ENCODE peak calls at places on chromosomes 13 and 19, in eight cellular contexts. One of them, this sample, is unnamed.
A peak's percentile ranks its signal among the peaks of the same experiment; 100 is the strongest.

GRCh38 chr13:72953391-72953960 is 105.3 kb upstream of the KLF5 start:
- DNase-seq in cardiac muscle cell: no peak
- DNase-seq in IMR-90: no peak
- DNase-seq in tibial nerve: no peak
- DNase-seq in AG04450: no peak
- DNase-seq in stomach: peak; percentile 79
- DNase-seq in adrenal gland: no peak
- DNase-seq in astrocyte: no peak
- DNase-seq in this sample: no peak

GRCh38 chr19:46073268-46073922 is 32.6 kb upstream of the IGFL4 start:
- DNase-seq in stomach: no peak
- DNase-seq in tibial nerve: no peak
- DNase-seq in IMR-90: peak; percentile 5
- DNase-seq in AG04450: no peak
- DNase-seq in cardiac muscle cell: no peak
- DNase-seq in adrenal gland: no peak
- DNase-seq in astrocyte: no peak
- DNase-seq in this sample: no peak

GRCh38 chr13:96018135-96018534 is 35.1 kb downstream of the UGGT2 start:
- DNase-seq in cardiac muscle cell: no peak
- DNase-seq in IMR-90: no peak
- DNase-seq in adrenal gland: no peak
- DNase-seq in astrocyte: no peak
- DNase-seq in AG04450: no peak
- DNase-seq in stomach: no peak
- DNase-seq in tibial nerve: no peak
- DNase-seq in this sample: no peak

GRCh38 chr13:48333976-48334375 is 30.4 kb downstream of the RB1 start:
- DNase-seq in AG04450: no peak
- DNase-seq in stomach: no peak
- DNase-seq in cardiac muscle cell: no peak
- DNase-seq in tibial nerve: no peak
- DNase-seq in IMR-90: peak; percentile 36
- DNase-seq in astrocyte: peak; percentile 29
- DNase-seq in adrenal gland: no peak
- DNase-seq in this sample: no peak

GRCh38 chr19:54186934-54187381 is 2.4 kb downstream of the MBOAT7 start:
- DNase-seq in astrocyte: no peak
- DNase-seq in cardiac muscle cell: no peak
- DNase-seq in stomach: peak; percentile 59
- DNase-seq in tibial nerve: no peak
- DNase-seq in AG04450: no peak
- DNase-seq in adrenal gland: peak; percentile 65
- DNase-seq in IMR-90: no peak
- DNase-seq in this sample: peak; percentile 74

GRCh38 chr13:79901336-79901735 is 420.4 kb downstream of the NDFIP2 start:
- DNase-seq in astrocyte: peak; percentile 7
- DNase-seq in stomach: no peak
- DNase-seq in tibial nerve: no peak
- DNase-seq in adrenal gland: no peak
- DNase-seq in IMR-90: peak; percentile 13
- DNase-seq in AG04450: no peak
- DNase-seq in cardiac muscle cell: no peak
- DNase-seq in this sample: no peak

GRCh38 chr19:45638930-45639729 is at the start of gene EML2:
- DNase-seq in cardiac muscle cell: peak; percentile 85
- DNase-seq in stomach: peak; percentile 71
- DNase-seq in IMR-90: no peak
- DNase-seq in adrenal gland: peak; percentile 59
- DNase-seq in astrocyte: peak; percentile 14
- DNase-seq in AG04450: no peak
- DNase-seq in tibial nerve: peak; percentile 7
- DNase-seq in this sample: peak; percentile 79

GRCh38 chr19:3969435-3970312 is 1.2 kb downstream of the DAPK3 start:
- DNase-seq in tibial nerve: no peak
- DNase-seq in IMR-90: peak; percentile 82
- DNase-seq in astrocyte: peak; percentile 87
- DNase-seq in cardiac muscle cell: peak; percentile 63
- DNase-seq in stomach: peak; percentile 57
- DNase-seq in adrenal gland: no peak
- DNase-seq in AG04450: peak; percentile 62
- DNase-seq in this sample: peak; percentile 85

GRCh38 chr13:96052655-96053002 is 572 bp downstream of the UGGT2 start:
- DNase-seq in stomach: no peak
- DNase-seq in tibial nerve: no peak
- DNase-seq in cardiac muscle cell: peak; percentile 6
- DNase-seq in astrocyte: peak; percentile 70
- DNase-seq in adrenal gland: no peak
- DNase-seq in IMR-90: peak; percentile 83
- DNase-seq in AG04450: peak; percentile 20
- DNase-seq in this sample: peak; percentile 70

GRCh38 chr13:97122381-97122996 is 99.6 kb upstream of the MBNL2 start:
- DNase-seq in AG04450: no peak
- DNase-seq in cardiac muscle cell: no peak
- DNase-seq in astrocyte: peak; percentile 75
- DNase-seq in stomach: no peak
- DNase-seq in adrenal gland: no peak
- DNase-seq in IMR-90: peak; percentile 73
- DNase-seq in tibial nerve: no peak
- DNase-seq in this sample: no peak

GRCh38 chr13:42997381-42997780 is 5.3 kb upstream of the EPSTI1 start:
- DNase-seq in IMR-90: peak; percentile 40
- DNase-seq in stomach: no peak
- DNase-seq in cardiac muscle cell: peak; percentile 61
- DNase-seq in AG04450: no peak
- DNase-seq in tibial nerve: no peak
- DNase-seq in astrocyte: no peak
- DNase-seq in adrenal gland: no peak
- DNase-seq in this sample: no peak

GRCh38 chr19:10566658-10567410 is 1.0 kb upstream of the KRI1 start:
- DNase-seq in adrenal gland: no peak
- DNase-seq in cardiac muscle cell: no peak
- DNase-seq in stomach: no peak
- DNase-seq in astrocyte: no peak
- DNase-seq in tibial nerve: no peak
- DNase-seq in IMR-90: no peak
- DNase-seq in AG04450: no peak
- DNase-seq in this sample: no peak

GRCh38 chr13:39462456-39462855 is 140.5 kb downstream of the LHFPL6 start:
- DNase-seq in tibial nerve: no peak
- DNase-seq in IMR-90: no peak
- DNase-seq in stomach: no peak
- DNase-seq in AG04450: no peak
- DNase-seq in adrenal gland: no peak
- DNase-seq in cardiac muscle cell: peak; percentile 66
- DNase-seq in astrocyte: peak; percentile 57
- DNase-seq in this sample: no peak

GRCh38 chr13:74751739-74752138 is 617.5 kb upstream of the KLF12 start:
- DNase-seq in stomach: no peak
- DNase-seq in IMR-90: no peak
- DNase-seq in adrenal gland: no peak
- DNase-seq in astrocyte: no peak
- DNase-seq in AG04450: no peak
- DNase-seq in tibial nerve: no peak
- DNase-seq in cardiac muscle cell: no peak
- DNase-seq in this sample: no peak

GRCh38 chr13:46679369-46680180 is 117.4 kb downstream of the ESD start:
- DNase-seq in IMR-90: peak; percentile 70
- DNase-seq in cardiac muscle cell: no peak
- DNase-seq in AG04450: no peak
- DNase-seq in adrenal gland: no peak
- DNase-seq in astrocyte: no peak
- DNase-seq in tibial nerve: peak; percentile 46
- DNase-seq in stomach: no peak
- DNase-seq in this sample: peak; percentile 33

GRCh38 chr19:51166846-51167490 is 24.9 kb downstream of the SIGLEC7 start:
- DNase-seq in cardiac muscle cell: no peak
- DNase-seq in tibial nerve: peak; percentile 13
- DNase-seq in stomach: no peak
- DNase-seq in IMR-90: no peak
- DNase-seq in adrenal gland: no peak
- DNase-seq in astrocyte: no peak
- DNase-seq in AG04450: no peak
- DNase-seq in this sample: no peak

GRCh38 chr13:109256866-109257760 is 529.3 kb downstream of the IRS2 start:
- DNase-seq in cardiac muscle cell: peak; percentile 59
- DNase-seq in adrenal gland: peak; percentile 27
- DNase-seq in AG04450: peak; percentile 91
- DNase-seq in stomach: no peak
- DNase-seq in astrocyte: peak; percentile 99
- DNase-seq in tibial nerve: no peak
- DNase-seq in IMR-90: peak; percentile 97
- DNase-seq in this sample: peak; percentile 80

GRCh38 chr13:114142640-114143490 is 10.4 kb upstream of the RASA3 start:
- DNase-seq in stomach: peak; percentile 63
- DNase-seq in IMR-90: peak; percentile 65
- DNase-seq in adrenal gland: no peak
- DNase-seq in cardiac muscle cell: no peak
- DNase-seq in astrocyte: no peak
- DNase-seq in AG04450: no peak
- DNase-seq in tibial nerve: no peak
- DNase-seq in this sample: no peak

GRCh38 chr13:30429235-30429634 is 6.9 kb downstream of the UBE2L5 start:
- DNase-seq in astrocyte: no peak
- DNase-seq in cardiac muscle cell: no peak
- DNase-seq in tibial nerve: no peak
- DNase-seq in stomach: no peak
- DNase-seq in IMR-90: no peak
- DNase-seq in adrenal gland: no peak
- DNase-seq in AG04450: no peak
- DNase-seq in this sample: no peak

DNA sequence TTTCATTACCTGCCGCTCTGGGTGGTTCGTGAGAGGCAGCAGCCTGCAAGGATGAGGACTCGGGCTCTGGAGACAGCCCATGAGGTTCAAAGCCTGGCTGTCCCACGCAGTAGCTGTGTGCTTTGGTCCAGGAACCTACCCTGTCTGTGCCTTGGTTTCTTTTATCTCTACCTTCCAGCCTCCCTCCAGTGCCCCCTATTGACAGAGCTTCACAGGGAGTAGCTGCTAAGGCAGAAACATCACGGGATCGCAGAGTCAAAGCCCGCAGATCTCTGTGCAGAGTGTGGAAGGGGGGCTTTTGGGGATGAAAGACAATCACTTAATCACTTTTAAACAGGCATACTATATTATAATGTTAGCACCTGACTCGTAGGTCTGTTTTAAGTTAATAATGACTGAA is 16.2 kb downstream of the ZNF71 start:
- DNase-seq in tibial nerve: no peak
- DNase-seq in cardiac muscle cell: no peak
- DNase-seq in IMR-90: no peak
- DNase-seq in astrocyte: no peak
- DNase-seq in stomach: no peak
- DNase-seq in adrenal gland: no peak
- DNase-seq in AG04450: no peak
- DNase-seq in this sample: no peak
- H3K9me3 ChIP-seq in tibial nerve: no peaks in the 10 kb centered on the region
- H3K9me3 ChIP-seq in cardiac muscle cell: no peaks in the 10 kb centered on the region
- H3K9me3 ChIP-seq in IMR-90: peaks cover 51% of the 10 kb centered on the region
- H3K9me3 ChIP-seq in astrocyte: peaks cover 9% of the 10 kb centered on the region
- H3K9me3 ChIP-seq in stomach: peaks cover 55% of the 10 kb centered on the region
- H3K9me3 ChIP-seq in adrenal gland: no peaks in the 10 kb centered on the region
- H3K9me3 ChIP-seq in AG04450: peaks cover 36% of the 10 kb centered on the region
- H3K9me3 ChIP-seq in this sample: peaks cover 41% of the 10 kb centered on the region

GRCh38 chr13:57824121-57824520 is 192.6 kb downstream of the PCDH17 start:
- DNase-seq in tibial nerve: no peak
- DNase-seq in AG04450: no peak
- DNase-seq in IMR-90: no peak
- DNase-seq in adrenal gland: no peak
- DNase-seq in astrocyte: no peak
- DNase-seq in cardiac muscle cell: peak; percentile 21
- DNase-seq in stomach: no peak
- DNase-seq in this sample: peak; percentile 15

GRCh38 chr13:57825066-57825465 is 193.5 kb downstream of the PCDH17 start:
- DNase-seq in tibial nerve: no peak
- DNase-seq in cardiac muscle cell: no peak
- DNase-seq in adrenal gland: no peak
- DNase-seq in stomach: no peak
- DNase-seq in astrocyte: no peak
- DNase-seq in AG04450: no peak
- DNase-seq in IMR-90: no peak
- DNase-seq in this sample: no peak

GRCh38 chr13:57820924-57821323 is 189.4 kb downstream of the PCDH17 start:
- DNase-seq in tibial nerve: no peak
- DNase-seq in astrocyte: no peak
- DNase-seq in AG04450: no peak
- DNase-seq in cardiac muscle cell: no peak
- DNase-seq in adrenal gland: no peak
- DNase-seq in stomach: no peak
- DNase-seq in IMR-90: no peak
- DNase-seq in this sample: no peak

GRCh38 chr13:57829496-57829895 is 198.0 kb downstream of the PCDH17 start:
- DNase-seq in astrocyte: peak; percentile 61
- DNase-seq in AG04450: no peak
- DNase-seq in stomach: no peak
- DNase-seq in cardiac muscle cell: no peak
- DNase-seq in IMR-90: no peak
- DNase-seq in tibial nerve: no peak
- DNase-seq in adrenal gland: no peak
- DNase-seq in this sample: no peak

GRCh38 chr13:57823704-57824103 is 192.2 kb downstream of the PCDH17 start:
- DNase-seq in AG04450: no peak
- DNase-seq in stomach: no peak
- DNase-seq in IMR-90: no peak
- DNase-seq in tibial nerve: no peak
- DNase-seq in astrocyte: no peak
- DNase-seq in adrenal gland: no peak
- DNase-seq in cardiac muscle cell: no peak
- DNase-seq in this sample: no peak
- H3K9me3 ChIP-seq in AG04450: peaks cover 15% of the 10 kb centered on the region
- H3K9me3 ChIP-seq in stomach: no peaks in the 10 kb centered on the region
- H3K9me3 ChIP-seq in IMR-90: peaks cover 17% of the 10 kb centered on the region
- H3K9me3 ChIP-seq in tibial nerve: no peaks in the 10 kb centered on the region
- H3K9me3 ChIP-seq in astrocyte: no peaks in the 10 kb centered on the region
- H3K9me3 ChIP-seq in adrenal gland: no peaks in the 10 kb centered on the region
- H3K9me3 ChIP-seq in cardiac muscle cell: no peaks in the 10 kb centered on the region
- H3K9me3 ChIP-seq in this sample: no peaks in the 10 kb centered on the region

GRCh38 chr19:23978068-23978467 is 63.4 kb downstream of the ZNF726 start:
- DNase-seq in adrenal gland: no peak
- DNase-seq in cardiac muscle cell: no peak
- DNase-seq in IMR-90: no peak
- DNase-seq in stomach: no peak
- DNase-seq in AG04450: no peak
- DNase-seq in tibial nerve: no peak
- DNase-seq in astrocyte: no peak
- DNase-seq in this sample: no peak
- H3K9me3 ChIP-seq in adrenal gland: no peaks in the 10 kb centered on the region
- H3K9me3 ChIP-seq in cardiac muscle cell: no peaks in the 10 kb centered on the region
- H3K9me3 ChIP-seq in IMR-90: peaks cover 6% of the 10 kb centered on the region
- H3K9me3 ChIP-seq in stomach: no peaks in the 10 kb centered on the region
- H3K9me3 ChIP-seq in AG04450: peaks cover 9% of the 10 kb centered on the region
- H3K9me3 ChIP-seq in tibial nerve: no peaks in the 10 kb centered on the region
- H3K9me3 ChIP-seq in astrocyte: peaks cover 16% of the 10 kb centered on the region
- H3K9me3 ChIP-seq in this sample: no peaks in the 10 kb centered on the region

GRCh38 chr19:44061038-44061437 is 9.2 kb downstream of the ZNF223 start:
- DNase-seq in tibial nerve: no peak
- DNase-seq in stomach: no peak
- DNase-seq in adrenal gland: no peak
- DNase-seq in AG04450: no peak
- DNase-seq in cardiac muscle cell: no peak
- DNase-seq in IMR-90: no peak
- DNase-seq in astrocyte: no peak
- DNase-seq in this sample: no peak

GRCh38 chr19:44055870-44056269 is 4.0 kb downstream of the ZNF223 start:
- DNase-seq in AG04450: no peak
- DNase-seq in stomach: no peak
- DNase-seq in cardiac muscle cell: no peak
- DNase-seq in IMR-90: no peak
- DNase-seq in adrenal gland: no peak
- DNase-seq in astrocyte: no peak
- DNase-seq in tibial nerve: no peak
- DNase-seq in this sample: no peak

GRCh38 chr19:44059229-44059628 is 7.4 kb downstream of the ZNF223 start:
- DNase-seq in IMR-90: no peak
- DNase-seq in adrenal gland: no peak
- DNase-seq in stomach: no peak
- DNase-seq in astrocyte: no peak
- DNase-seq in tibial nerve: no peak
- DNase-seq in AG04450: no peak
- DNase-seq in cardiac muscle cell: no peak
- DNase-seq in this sample: no peak
- H3K9me3 ChIP-seq in IMR-90: no peaks in the 10 kb centered on the region
- H3K9me3 ChIP-seq in adrenal gland: no peaks in the 10 kb centered on the region
- H3K9me3 ChIP-seq in stomach: peaks cover 9% of the 10 kb centered on the region
- H3K9me3 ChIP-seq in astrocyte: peaks cover 5% of the 10 kb centered on the region
- H3K9me3 ChIP-seq in tibial nerve: no peaks in the 10 kb centered on the region
- H3K9me3 ChIP-seq in AG04450: peaks cover 7% of the 10 kb centered on the region
- H3K9me3 ChIP-seq in cardiac muscle cell: no peaks in the 10 kb centered on the region
- H3K9me3 ChIP-seq in this sample: no peaks in the 10 kb centered on the region